ENCODE peak calls at places on chromosomes 12 and 14, in four cellular contexts. C is mesendoderm, P is neuronal stem cell, I is IMR-90. V is an unnamed sample.

GRCh38 chr14:50233335-50234250 is 2.2 kb upstream of the SOS2 start:
- DNase-seq in C (no peak), P (no peak), I (no peak), V (peak)

GRCh38 chr12:52629251-52630103 is 11.1 kb upstream of the KRT73 start:
- DNase-seq in P (no peak), I (no peak), C (no peak), V (no peak)

GRCh38 chr12:118060301-118061010 is 523 bp downstream of the WSB2 start:
- DNase-seq in P (no peak), I (no peak), C (no peak), V (peak)

GRCh38 chr14:71541271-71541670 is 391.0 kb upstream of the RGS6 start:
- DNase-seq in P (no peak), C (no peak), I (no peak), V (no peak)

GRCh38 chr14:71372411-71372838 is 465.2 kb downstream of the PCNX1 start:
- DNase-seq in C (no peak), P (no peak), I (peak), V (peak)

GRCh38 chr14:34423445-34423844 is 38.6 kb downstream of the SPTSSA start:
- DNase-seq in C (no peak), P (no peak), I (no peak), V (no peak)

GRCh38 chr12:124680863-124681778 is 113.7 kb upstream of the NCOR2 start:
- DNase-seq in P (peak), I (peak), C (peak), V (peak)

GRCh38 chr12:110247340-110248095 is 33.5 kb upstream of the ATP2A2 start:
- DNase-seq in I (no peak), P (no peak), C (no peak), V (peak)

GRCh38 chr14:77338332-77338731 is 17.5 kb downstream of the GSTZ1 start:
- DNase-seq in I (no peak), P (no peak), C (no peak), V (no peak)

GRCh38 chr14:20848316-20848954 is 42.8 kb upstream of the RNASE3 start:
- DNase-seq in C (peak), I (peak), P (no peak), V (peak)

GRCh38 chr14:96663076-96663475 is 134.1 kb upstream of the VRK1 start:
- DNase-seq in C (no peak), I (no peak), P (no peak), V (no peak)

GRCh38 chr12:26158078-26158764 is 33.4 kb upstream of the BHLHE41 start:
- DNase-seq in P (no peak), C (peak), I (no peak), V (peak)

GRCh38 chr12:17139926-17140325 is 534.0 kb upstream of the LMO3 start:
- DNase-seq in P (no peak), I (no peak), C (peak), V (peak)

GRCh38 chr12:131281016-131281415 is 327.3 kb downstream of the ADGRD1 start:
- DNase-seq in I (no peak), C (no peak), P (no peak), V (no peak)

GRCh38 chr14:59483360-59483759 is 848 bp downstream of the L3HYPDH start:
- DNase-seq in I (peak), P (no peak), C (peak), V (no peak)

GRCh38 chr12:75487310-75487709 is 6.8 kb downstream of the GLIPR1 start:
- DNase-seq in P (no peak), I (no peak), C (peak), V (no peak)

GRCh38 chr12:131223791-131224567 is 270.3 kb downstream of the ADGRD1 start:
- DNase-seq in I (no peak), P (no peak), C (peak), V (no peak)

GRCh38 chr12:7395950-7396349 is 48.0 kb downstream of the CD163L1 start:
- DNase-seq in I (peak), C (no peak), P (no peak), V (no peak)

GRCh38 chr12:52082026-52082667 is 2.6 kb downstream of the SMIM41 start:
- DNase-seq in P (no peak), I (peak), C (no peak), V (no peak)

GRCh38 chr12:2944401-2945047 is 14.7 kb upstream of the TEAD4 start:
- DNase-seq in P (peak), C (peak), I (peak), V (no peak)

GRCh38 chr14:64656986-64657385 is 47.2 kb upstream of the PLEKHG3 start:
- DNase-seq in C (no peak), I (no peak), P (no peak), V (no peak)

GRCh38 chr14:25508845-25509244 is 458.9 kb upstream of the STXBP6 start:
- DNase-seq in I (no peak), C (no peak), P (no peak), V (no peak)

GRCh38 chr12:26239508-26240328 is 44.3 kb downstream of the SSPN start:
- DNase-seq in I (peak), C (no peak), P (no peak), V (no peak)

GRCh38 chr12:102486153-102486552 is 5.8 kb upstream of the IGF1 start:
- DNase-seq in C (no peak), I (no peak), P (no peak), V (no peak)

GRCh38 chr12:94731733-94732360 is 81.5 kb upstream of the TMCC3 start:
- DNase-seq in I (no peak), C (peak), P (no peak), V (peak)

GRCh38 chr14:103542545-103543088 is 13.6 kb downstream of the TRMT61A start:
- DNase-seq in C (peak), I (no peak), P (peak), V (no peak)

GRCh38 chr12:70609739-70610491 is 27.3 kb downstream of the PTPRB start:
- DNase-seq in C (peak), P (no peak), I (no peak), V (no peak)

GRCh38 chr12:47276253-47277070 is 196.7 kb upstream of the AMIGO2 start:
- DNase-seq in C (no peak), P (no peak), I (peak), V (peak)

GRCh38 chr14:101507306-101508150 is 53.8 kb upstream of the DIO3 start:
- DNase-seq in C (no peak), P (no peak), I (no peak), V (no peak)

GRCh38 chr14:90970167-90970600 is 90.3 kb downstream of the RPS6KA5 start:
- DNase-seq in C (no peak), I (peak), P (no peak), V (peak)

GRCh38 chr12:72083096-72083825 is 144.6 kb downstream of the TPH2 start:
- DNase-seq in P (no peak), I (no peak), C (no peak), V (no peak)
- H3K18ac ChIP-seq in P (no peak), I (no peak), C (no peak), V (no peak)

DNA sequence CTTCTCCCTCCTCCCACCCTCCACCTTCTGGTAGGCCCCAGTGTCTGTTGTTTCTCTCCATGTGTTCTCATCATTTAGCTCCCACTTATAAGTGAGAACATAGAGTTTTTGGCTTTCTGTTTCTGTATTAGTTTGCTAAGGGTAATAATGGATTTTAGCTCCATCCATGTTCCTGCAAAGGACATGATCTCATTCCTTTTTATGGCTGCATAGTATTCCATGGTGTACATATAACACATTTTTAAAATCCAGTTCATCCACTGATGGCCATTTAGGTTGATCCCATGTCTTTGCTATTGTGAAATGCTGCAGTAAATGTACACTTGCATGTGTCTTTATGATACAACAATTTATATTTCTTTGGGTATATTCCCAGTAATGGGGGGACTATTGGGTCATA is 96.1 kb downstream of the CCDC91 start:
- DNase-seq in P (no peak), C (no peak), I (no peak), V (no peak)
- H3K4me3 ChIP-seq in P (no peak), C (no peak), I (no peak), V (no peak)

DNA sequence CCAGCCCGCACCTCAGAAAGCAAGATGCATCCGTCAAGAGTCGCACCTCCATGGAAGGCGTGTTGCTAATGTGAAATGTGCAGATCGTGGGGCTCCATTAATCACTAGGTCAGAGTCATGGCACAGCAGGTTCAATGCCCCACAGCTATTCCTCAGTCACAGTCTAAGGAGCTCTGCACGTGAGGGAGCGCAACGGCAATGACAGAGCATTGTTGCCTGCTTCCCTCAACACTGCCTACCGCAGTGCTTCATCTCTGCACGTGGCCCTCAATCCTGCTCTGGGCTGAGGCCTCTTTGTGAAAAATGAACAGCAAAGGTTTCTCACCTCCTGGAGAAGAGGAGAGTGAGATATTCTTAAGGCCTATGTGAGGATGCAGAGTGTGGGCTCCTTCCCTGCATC is 995.2 kb upstream of the TMEM132C start:
- DNase-seq in C (no peak), I (no peak), P (no peak), V (no peak)
- H3K9ac ChIP-seq in C (no peak), I (no peak), P (no peak), V (no peak)

GRCh38 chr12:6342140-6342889 is 439 bp upstream of the TNFRSF1A start:
- DNase-seq in C (peak), P (no peak), I (no peak), V (no peak)

GRCh38 chr12:6343518-6343917 is 1.6 kb upstream of the TNFRSF1A start:
- DNase-seq in P (no peak), C (peak), I (no peak), V (no peak)

GRCh38 chr12:6338955-6339761 is 2.7 kb downstream of the TNFRSF1A start:
- DNase-seq in P (no peak), C (no peak), I (no peak), V (no peak)

GRCh38 chr12:6340745-6341438 is 984 bp downstream of the TNFRSF1A start:
- DNase-seq in C (no peak), P (no peak), I (no peak), V (peak)

DNA sequence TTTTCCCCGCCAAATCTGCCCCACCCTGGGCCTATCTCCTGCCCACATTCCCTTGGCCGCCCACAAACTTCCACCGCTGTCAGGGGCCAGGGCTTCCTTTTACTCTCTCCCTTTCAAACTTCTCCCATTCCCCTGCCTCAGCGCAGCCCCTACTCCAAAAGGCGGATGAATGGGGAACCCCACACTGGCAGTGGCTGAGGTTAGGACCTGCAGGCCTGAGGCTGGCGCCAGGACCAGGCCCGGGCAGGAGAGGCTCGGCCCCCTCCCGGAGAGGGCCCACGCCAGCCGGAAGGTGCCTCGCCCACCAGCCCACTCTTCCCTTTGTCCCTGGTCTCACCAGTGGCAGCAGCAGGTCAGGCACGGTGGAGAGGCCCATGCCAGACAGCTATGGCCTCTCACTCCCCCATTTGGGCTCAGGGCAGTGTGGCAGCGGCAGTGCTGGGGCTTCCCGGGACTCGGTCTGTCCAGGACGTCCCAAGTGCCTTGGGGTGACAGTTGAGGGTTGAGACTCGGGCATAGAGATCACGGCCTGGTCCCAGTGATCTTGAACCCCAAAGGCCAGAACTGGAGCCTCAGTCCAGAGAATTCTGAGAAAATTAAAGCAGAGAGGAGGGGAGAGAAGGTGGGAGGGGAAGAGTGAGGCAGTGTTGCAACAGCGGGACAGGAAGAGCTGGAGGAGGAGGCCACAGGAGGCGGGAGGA is at the start of gene TNFRSF1A:
- DNase-seq in I (peak), P (no peak), C (peak), V (peak)
- H3K18ac ChIP-seq in I (peak), P (peak), C (peak), V (peak)

V was measured in trophoblast cell.